ENCODE peak calls at places on chromosomes 2 and 18, in ten cellular contexts. One of them, this sample, is unnamed.

GRCh38 chr18:21820035-21820810 is 79.6 kb downstream of the MIB1 start:
- DNase-seq in EL: peak; percentile 10
- DNase-seq in dermis microvascular lymphatic vessel endothelial cell: peak; percentile 37
- DNase-seq in activated T-cell treated with anti-CD3 and anti-CD28 coated beads for 1 hour: no peak
- DNase-seq in T-helper 9 cell: no peak
- DNase-seq in Kasumi-1: peak; percentile 61
- DNase-seq in SK-N-DZ: no peak
- DNase-seq in lower lobe of right lung: no peak
- DNase-seq in G401: peak; percentile 26
- DNase-seq in HTR-8/SVneo: peak; percentile 38
- DNase-seq in this sample: peak; percentile 41

GRCh38 chr18:3806656-3807055 is 356.7 kb downstream of the TGIF1 start:
- DNase-seq in EL: no peak
- DNase-seq in dermis microvascular lymphatic vessel endothelial cell: no peak
- DNase-seq in activated T-cell treated with anti-CD3 and anti-CD28 coated beads for 1 hour: no peak
- DNase-seq in T-helper 9 cell: no peak
- DNase-seq in Kasumi-1: no peak
- DNase-seq in SK-N-DZ: peak; percentile 78
- DNase-seq in lower lobe of right lung: no peak
- DNase-seq in G401: no peak
- DNase-seq in HTR-8/SVneo: no peak
- DNase-seq in this sample: no peak

GRCh38 chr18:79599503-79599931 is 80.1 kb upstream of the CTDP1 start:
- DNase-seq in EL: peak; percentile 12
- DNase-seq in dermis microvascular lymphatic vessel endothelial cell: no peak
- DNase-seq in activated T-cell treated with anti-CD3 and anti-CD28 coated beads for 1 hour: no peak
- DNase-seq in T-helper 9 cell: no peak
- DNase-seq in Kasumi-1: no peak
- DNase-seq in SK-N-DZ: no peak
- DNase-seq in lower lobe of right lung: peak; percentile 36
- DNase-seq in G401: no peak
- DNase-seq in HTR-8/SVneo: no peak
- DNase-seq in this sample: no peak

GRCh38 chr18:74731097-74731496 is 133.4 kb downstream of the ZNF407 start:
- DNase-seq in EL: peak; percentile 70
- DNase-seq in dermis microvascular lymphatic vessel endothelial cell: peak; percentile 4
- DNase-seq in activated T-cell treated with anti-CD3 and anti-CD28 coated beads for 1 hour: no peak
- DNase-seq in T-helper 9 cell: no peak
- DNase-seq in Kasumi-1: no peak
- DNase-seq in SK-N-DZ: no peak
- DNase-seq in lower lobe of right lung: no peak
- DNase-seq in G401: no peak
- DNase-seq in HTR-8/SVneo: no peak
- DNase-seq in this sample: peak; percentile 76

GRCh38 chr2:172887280-172887679 is 151.6 kb downstream of the RAPGEF4 start:
- DNase-seq in EL: no peak
- DNase-seq in dermis microvascular lymphatic vessel endothelial cell: no peak
- DNase-seq in activated T-cell treated with anti-CD3 and anti-CD28 coated beads for 1 hour: no peak
- DNase-seq in T-helper 9 cell: no peak
- DNase-seq in Kasumi-1: no peak
- DNase-seq in SK-N-DZ: no peak
- DNase-seq in lower lobe of right lung: no peak
- DNase-seq in G401: no peak
- DNase-seq in HTR-8/SVneo: no peak
- DNase-seq in this sample: no peak

GRCh38 chr2:96174251-96175144 is 29.3 kb upstream of the DUSP2 start:
- DNase-seq in EL: peak; percentile 68
- DNase-seq in dermis microvascular lymphatic vessel endothelial cell: peak; percentile 70
- DNase-seq in activated T-cell treated with anti-CD3 and anti-CD28 coated beads for 1 hour: peak; percentile 80
- DNase-seq in T-helper 9 cell: peak; percentile 79
- DNase-seq in Kasumi-1: peak; percentile 70
- DNase-seq in SK-N-DZ: peak; percentile 78
- DNase-seq in lower lobe of right lung: peak; percentile 84
- DNase-seq in G401: peak; percentile 65
- DNase-seq in HTR-8/SVneo: peak; percentile 93
- DNase-seq in this sample: peak; percentile 71

GRCh38 chr18:13191779-13192178 is 26.8 kb upstream of the LDLRAD4 start:
- DNase-seq in EL: no peak
- DNase-seq in dermis microvascular lymphatic vessel endothelial cell: no peak
- DNase-seq in activated T-cell treated with anti-CD3 and anti-CD28 coated beads for 1 hour: no peak
- DNase-seq in T-helper 9 cell: no peak
- DNase-seq in Kasumi-1: no peak
- DNase-seq in SK-N-DZ: no peak
- DNase-seq in lower lobe of right lung: no peak
- DNase-seq in G401: no peak
- DNase-seq in HTR-8/SVneo: peak; percentile 18
- DNase-seq in this sample: no peak

GRCh38 chr2:236089271-236090026 is 78.7 kb downstream of the GBX2 start:
- DNase-seq in EL: peak; percentile 62
- DNase-seq in dermis microvascular lymphatic vessel endothelial cell: no peak
- DNase-seq in activated T-cell treated with anti-CD3 and anti-CD28 coated beads for 1 hour: no peak
- DNase-seq in T-helper 9 cell: no peak
- DNase-seq in Kasumi-1: no peak
- DNase-seq in SK-N-DZ: no peak
- DNase-seq in lower lobe of right lung: no peak
- DNase-seq in G401: no peak
- DNase-seq in HTR-8/SVneo: no peak
- DNase-seq in this sample: peak; percentile 27

GRCh38 chr2:85440736-85441135 is 22.2 kb downstream of the SH2D6 start:
- DNase-seq in EL: no peak
- DNase-seq in dermis microvascular lymphatic vessel endothelial cell: no peak
- DNase-seq in activated T-cell treated with anti-CD3 and anti-CD28 coated beads for 1 hour: no peak
- DNase-seq in T-helper 9 cell: no peak
- DNase-seq in Kasumi-1: no peak
- DNase-seq in SK-N-DZ: no peak
- DNase-seq in lower lobe of right lung: no peak
- DNase-seq in G401: no peak
- DNase-seq in HTR-8/SVneo: no peak
- DNase-seq in this sample: no peak

GRCh38 chr2:26245231-26245732 is 543 bp downstream of the HADHB start:
- DNase-seq in EL: peak; percentile 37
- DNase-seq in dermis microvascular lymphatic vessel endothelial cell: peak; percentile 54
- DNase-seq in activated T-cell treated with anti-CD3 and anti-CD28 coated beads for 1 hour: peak; percentile 47
- DNase-seq in T-helper 9 cell: peak; percentile 26
- DNase-seq in Kasumi-1: peak; percentile 60
- DNase-seq in SK-N-DZ: peak; percentile 8
- DNase-seq in lower lobe of right lung: peak; percentile 60
- DNase-seq in G401: peak; percentile 61
- DNase-seq in HTR-8/SVneo: no peak
- DNase-seq in this sample: peak; percentile 56

GRCh38 chr2:151792589-151792988 is 35.6 kb downstream of the ARL5A start:
- DNase-seq in EL: no peak
- DNase-seq in dermis microvascular lymphatic vessel endothelial cell: no peak
- DNase-seq in activated T-cell treated with anti-CD3 and anti-CD28 coated beads for 1 hour: no peak
- DNase-seq in T-helper 9 cell: no peak
- DNase-seq in Kasumi-1: no peak
- DNase-seq in SK-N-DZ: no peak
- DNase-seq in lower lobe of right lung: no peak
- DNase-seq in G401: no peak
- DNase-seq in HTR-8/SVneo: no peak
- DNase-seq in this sample: peak; percentile 2

GRCh38 chr2:241686649-241687425 is at the start of gene DTYMK:
- DNase-seq in EL: peak; percentile 96
- DNase-seq in dermis microvascular lymphatic vessel endothelial cell: peak; percentile 97
- DNase-seq in activated T-cell treated with anti-CD3 and anti-CD28 coated beads for 1 hour: peak; percentile 94
- DNase-seq in T-helper 9 cell: peak; percentile 93
- DNase-seq in Kasumi-1: peak; percentile 74
- DNase-seq in SK-N-DZ: peak; percentile 95
- DNase-seq in lower lobe of right lung: peak; percentile 98
- DNase-seq in G401: peak; percentile 96
- DNase-seq in HTR-8/SVneo: peak; percentile 97
- DNase-seq in this sample: peak; percentile 97

GRCh38 chr2:47232738-47233415 is 77.8 kb upstream of the STPG4 start:
- DNase-seq in EL: peak; percentile 47
- DNase-seq in dermis microvascular lymphatic vessel endothelial cell: peak; percentile 91
- DNase-seq in activated T-cell treated with anti-CD3 and anti-CD28 coated beads for 1 hour: no peak
- DNase-seq in T-helper 9 cell: no peak
- DNase-seq in Kasumi-1: no peak
- DNase-seq in SK-N-DZ: no peak
- DNase-seq in lower lobe of right lung: no peak
- DNase-seq in G401: no peak
- DNase-seq in HTR-8/SVneo: peak; percentile 41
- DNase-seq in this sample: no peak

GRCh38 chr2:85393836-85394235 is 16.3 kb downstream of the CAPG start:
- DNase-seq in EL: peak; percentile 71
- DNase-seq in dermis microvascular lymphatic vessel endothelial cell: no peak
- DNase-seq in activated T-cell treated with anti-CD3 and anti-CD28 coated beads for 1 hour: no peak
- DNase-seq in T-helper 9 cell: no peak
- DNase-seq in Kasumi-1: no peak
- DNase-seq in SK-N-DZ: no peak
- DNase-seq in lower lobe of right lung: no peak
- DNase-seq in G401: no peak
- DNase-seq in HTR-8/SVneo: no peak
- DNase-seq in this sample: peak; percentile 78

GRCh38 chr2:218301176-218301819 is 9.0 kb upstream of the TMBIM1 start:
- DNase-seq in EL: peak; percentile 77
- DNase-seq in dermis microvascular lymphatic vessel endothelial cell: peak; percentile 87
- DNase-seq in activated T-cell treated with anti-CD3 and anti-CD28 coated beads for 1 hour: peak; percentile 83
- DNase-seq in T-helper 9 cell: peak; percentile 82
- DNase-seq in Kasumi-1: peak; percentile 67
- DNase-seq in SK-N-DZ: peak; percentile 81
- DNase-seq in lower lobe of right lung: peak; percentile 81
- DNase-seq in G401: peak; percentile 85
- DNase-seq in HTR-8/SVneo: peak; percentile 75
- DNase-seq in this sample: peak; percentile 87

This sample was measured in ELR.